ENCODE peak calls at places on chromosome 3, in five cellular contexts. T is trophoblast cell, Z is PC-9, M is OCI-LY7, C is H9. V is an unnamed sample.

GRCh38 chr3:31462050-31462569 is 70.6 kb upstream of the STT3B start:
- DNase-seq in T (no peak), Z (no peak), M (peak; percentile 78), C (no peak), V (no peak)

GRCh38 chr3:62161306-62161705 is 212.0 kb downstream of the FEZF2 start:
- DNase-seq in T (no peak), Z (no peak), M (no peak), C (no peak), V (no peak)

GRCh38 chr3:149618151-149619123 is 39.4 kb downstream of the WWTR1 start:
- DNase-seq in T (peak; percentile 67), Z (no peak), M (no peak), C (no peak), V (no peak)

GRCh38 chr3:45442679-45443214 is 54.4 kb downstream of the LARS2 start:
- DNase-seq in T (no peak), Z (no peak), M (no peak), C (no peak), V (no peak)

GRCh38 chr3:73073091-73073707 is 11.7 kb downstream of the EBLN2 start:
- DNase-seq in T (no peak), Z (no peak), M (no peak), C (no peak), V (peak; percentile 65)

GRCh38 chr3:62708642-62709041 is 166.6 kb downstream of the CADPS start:
- DNase-seq in T (no peak), Z (no peak), M (peak; percentile 16), C (peak; percentile 33), V (peak; percentile 88)

GRCh38 chr3:42970557-42970956 is 8.6 kb upstream of the GASK1A start:
- DNase-seq in T (no peak), Z (no peak), M (no peak), C (no peak), V (no peak)

GRCh38 chr3:65398953-65399352 is 639.8 kb downstream of the MAGI1 start:
- DNase-seq in T (no peak), Z (peak; percentile 42), M (no peak), C (no peak), V (no peak)

GRCh38 chr3:123660900-123661299 is 76.0 kb upstream of the HACD2 start:
- DNase-seq in T (no peak), Z (no peak), M (no peak), C (no peak), V (no peak)

GRCh38 chr3:160986060-160986459 is 119.1 kb downstream of the B3GALNT1 start:
- DNase-seq in T (peak; percentile 15), Z (no peak), M (no peak), C (no peak), V (no peak)

GRCh38 chr3:154786724-154787123 is 293.4 kb upstream of the MME start:
- DNase-seq in T (no peak), Z (no peak), M (no peak), C (no peak), V (no peak)

DNA sequence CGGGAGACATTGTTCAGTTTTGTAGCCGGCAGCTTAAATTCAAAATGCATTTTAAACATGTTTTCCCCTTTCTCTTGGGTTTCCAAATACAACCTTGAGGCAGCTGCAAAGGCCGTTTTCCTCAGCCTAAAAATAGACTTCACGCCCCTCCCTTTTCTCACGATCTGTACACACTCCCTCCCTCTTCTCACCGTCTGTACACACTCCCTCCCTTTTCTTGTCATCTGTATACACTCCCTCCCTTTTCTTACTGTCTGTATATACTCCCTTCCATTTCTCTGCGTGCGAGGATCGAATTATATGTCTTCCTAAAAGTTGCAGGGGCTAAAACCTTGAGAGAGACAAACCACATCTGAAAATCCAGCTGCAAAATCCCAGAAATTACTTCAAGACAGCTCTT is 8.9 kb downstream of the MUC4 start:
- DNase-seq in T (no peak), Z (no peak), M (peak; percentile 31), C (no peak), V (no peak)
- H3K4me2 ChIP-seq in T (no peak overlapping the region), Z (no peak overlapping the region), M (peak overlapping the region; percentile 29), C (no peak overlapping the region), V (no peak overlapping the region)

GRCh38 chr3:102024270-102024904 is 175.1 kb downstream of the NFKBIZ start:
- DNase-seq in T (no peak), Z (no peak), M (no peak), C (no peak), V (no peak)

GRCh38 chr3:102018544-102018943 is 169.2 kb downstream of the NFKBIZ start:
- DNase-seq in T (peak; percentile 15), Z (no peak), M (no peak), C (no peak), V (no peak)

GRCh38 chr3:102016417-102016816 is 167.1 kb downstream of the NFKBIZ start:
- DNase-seq in T (no peak), Z (no peak), M (no peak), C (no peak), V (no peak)

GRCh38 chr3:102017784-102018183 is 168.5 kb downstream of the NFKBIZ start:
- DNase-seq in T (no peak), Z (no peak), M (no peak), C (no peak), V (no peak)

DNA sequence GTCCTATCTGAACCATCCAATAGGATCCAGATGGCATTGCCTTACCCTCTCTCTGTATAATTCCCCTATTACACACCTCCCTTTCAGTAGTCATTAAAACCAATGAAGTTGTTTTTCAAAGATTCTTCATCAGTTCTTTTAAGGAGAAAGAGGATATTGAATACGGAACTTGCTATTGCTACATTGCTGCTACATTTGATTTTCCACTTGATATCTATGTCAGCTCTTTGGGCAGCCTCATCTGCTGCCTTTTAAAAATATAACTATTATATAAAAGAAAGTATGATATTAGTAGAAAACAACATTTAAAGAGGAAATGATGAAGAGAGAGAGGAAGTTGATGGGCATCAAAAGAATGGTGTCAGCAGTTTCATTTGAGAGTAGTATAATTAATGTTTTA is 171.4 kb downstream of the NFKBIZ start:
- DNase-seq in T (no peak), Z (no peak), M (no peak), C (no peak), V (no peak)
- H3K4me2 ChIP-seq in T (no peak overlapping the region), Z (no peak overlapping the region), M (no peak overlapping the region), C (no peak overlapping the region), V (no peak overlapping the region)

GRCh38 chr3:9204253-9205005 is 45.0 kb downstream of the SRGAP3 start:
- DNase-seq in T (no peak), Z (no peak), M (no peak), C (no peak), V (peak; percentile 91)

GRCh38 chr3:9206287-9206686 is 43.2 kb downstream of the SRGAP3 start:
- DNase-seq in T (no peak), Z (no peak), M (no peak), C (no peak), V (no peak)

GRCh38 chr3:9203317-9203716 is 46.1 kb downstream of the SRGAP3 start:
- DNase-seq in T (no peak), Z (no peak), M (no peak), C (no peak), V (no peak)

GRCh38 chr3:9207076-9207763 is 42.2 kb downstream of the SRGAP3 start:
- DNase-seq in T (no peak), Z (no peak), M (no peak), C (no peak), V (no peak)

DNA sequence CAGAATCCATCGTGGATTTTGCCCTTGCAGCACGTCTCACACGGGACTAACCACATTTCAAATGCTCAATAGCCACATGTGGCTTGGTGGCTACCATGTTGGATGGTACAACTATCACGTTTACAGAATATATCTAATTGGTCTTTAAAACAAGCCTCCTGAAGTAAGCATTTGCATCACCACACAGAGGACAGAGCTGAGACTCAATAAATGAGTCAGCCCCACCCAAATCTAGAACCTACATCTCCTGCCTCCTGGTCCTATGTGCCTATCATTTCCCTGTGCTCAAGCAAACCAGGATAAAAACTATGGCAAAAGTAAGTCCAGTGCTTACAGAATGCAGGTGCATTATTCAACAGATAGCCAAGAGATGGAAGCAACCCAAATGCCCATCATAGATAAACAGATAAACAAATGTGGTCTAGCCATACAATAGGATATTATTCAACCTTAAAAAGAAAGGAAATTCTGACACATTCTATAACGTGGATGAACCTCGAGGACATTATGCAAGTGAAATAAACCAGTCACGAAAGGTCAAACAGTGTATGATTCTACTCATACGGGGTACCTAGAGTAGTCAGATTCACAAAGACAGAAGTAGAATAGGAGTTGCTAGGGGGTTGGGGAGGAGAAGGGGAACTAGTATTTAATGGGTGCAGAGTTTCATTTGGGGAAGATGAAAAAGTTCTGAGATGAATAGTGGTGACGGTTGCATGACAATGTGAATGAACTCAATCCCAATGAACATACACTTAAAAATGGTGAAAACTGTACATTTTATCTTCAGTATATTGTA is 43.9 kb downstream of the SRGAP3 start:
- DNase-seq in T (no peak), Z (no peak), M (no peak), C (no peak), V (no peak)
- H3K4me2 ChIP-seq in T (no peak overlapping the region), Z (no peak overlapping the region), M (no peak overlapping the region), C (no peak overlapping the region), V (peak overlapping the region; percentile 48)

GRCh38 chr3:178203650-178204049 is 332.6 kb upstream of the KCNMB2 start:
- DNase-seq in T (no peak), Z (no peak), M (no peak), C (no peak), V (no peak)
- H3K4me2 ChIP-seq in T (no peak overlapping the region), Z (no peak overlapping the region), M (no peak overlapping the region), C (no peak overlapping the region), V (no peak overlapping the region)

GRCh38 chr3:133136114-133137041 is 98.2 kb downstream of the TMEM108 start:
- DNase-seq in T (no peak), Z (no peak), M (no peak), C (no peak), V (no peak)
- H3K4me2 ChIP-seq in T (no peak overlapping the region), Z (no peak overlapping the region), M (no peak overlapping the region), C (no peak overlapping the region), V (no peak overlapping the region)

GRCh38 chr3:179852117-179852886 is 184.4 kb downstream of the PEX5L start:
- DNase-seq in T (no peak), Z (no peak), M (no peak), C (peak; percentile 46), V (peak; percentile 26)

DNA sequence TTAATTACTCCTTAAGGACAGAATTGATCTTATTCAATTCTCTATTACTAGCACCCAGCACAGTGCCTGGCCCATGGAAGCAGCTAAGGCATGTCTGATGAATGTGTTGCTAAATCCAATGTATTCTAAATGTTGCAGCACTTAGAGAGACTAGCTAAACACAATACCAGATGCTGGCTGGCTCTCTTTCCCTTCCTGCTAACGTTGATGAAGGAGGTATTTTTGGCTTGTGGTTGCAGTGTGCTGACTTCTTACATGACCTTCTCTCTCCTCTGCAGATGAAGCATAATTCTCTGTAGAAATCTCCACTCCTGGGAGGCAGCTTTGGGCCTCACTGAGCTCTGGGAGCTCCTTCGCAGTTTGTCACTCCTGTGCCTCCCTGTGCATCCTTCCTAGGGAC is 183.6 kb downstream of the PEX5L start:
- DNase-seq in T (no peak), Z (no peak), M (no peak), C (no peak), V (no peak)
- H3K4me2 ChIP-seq in T (no peak overlapping the region), Z (no peak overlapping the region), M (no peak overlapping the region), C (no peak overlapping the region), V (no peak overlapping the region)

GRCh38 chr3:143375698-143376097 is 256.1 kb downstream of the CHST2 start:
- DNase-seq in T (peak; percentile 73), Z (no peak), M (no peak), C (no peak), V (no peak)
- H3K4me2 ChIP-seq in T (no peak overlapping the region), Z (no peak overlapping the region), M (no peak overlapping the region), C (no peak overlapping the region), V (no peak overlapping the region)